ENCODE peak calls at places on chromosomes 12 and 14, in eight cellular contexts. One of them, this sample, is unnamed.

GRCh38 chr14:105041841-105042765 is 21.2 kb upstream of the CDCA4 start:
- DNase-seq in heart right ventricle: no peak
- DNase-seq in cardiac muscle cell: no peak
- DNase-seq in DMS79: no peak
- DNase-seq in astrocyte of the hippocampus: no peak
- DNase-seq in ACHN: no peak
- DNase-seq in uterus: no peak
- DNase-seq in caudate nucleus: no peak
- DNase-seq in this sample: no peak

GRCh38 chr12:44154128-44154527 is 318.2 kb downstream of the TMEM117 start:
- DNase-seq in astrocyte of the hippocampus: no peak
- DNase-seq in cardiac muscle cell: peak
- DNase-seq in uterus: no peak
- DNase-seq in heart right ventricle: no peak
- DNase-seq in caudate nucleus: no peak
- DNase-seq in ACHN: no peak
- DNase-seq in DMS79: no peak
- DNase-seq in this sample: no peak

GRCh38 chr12:13124661-13125505 is 21.4 kb upstream of the GSG1 start:
- DNase-seq in astrocyte of the hippocampus: peak
- DNase-seq in ACHN: peak
- DNase-seq in heart right ventricle: no peak
- DNase-seq in cardiac muscle cell: no peak
- DNase-seq in caudate nucleus: no peak
- DNase-seq in uterus: no peak
- DNase-seq in DMS79: no peak
- DNase-seq in this sample: no peak

GRCh38 chr12:92145481-92145730 is 240 bp downstream of the BTG1 start:
- DNase-seq in uterus: peak
- DNase-seq in heart right ventricle: no peak
- DNase-seq in ACHN: no peak
- DNase-seq in cardiac muscle cell: no peak
- DNase-seq in caudate nucleus: no peak
- DNase-seq in DMS79: no peak
- DNase-seq in astrocyte of the hippocampus: no peak
- DNase-seq in this sample: no peak

GRCh38 chr14:102525213-102526143 is 15.9 kb upstream of the ANKRD9 start:
- DNase-seq in astrocyte of the hippocampus: peak
- DNase-seq in DMS79: peak
- DNase-seq in heart right ventricle: no peak
- DNase-seq in caudate nucleus: no peak
- DNase-seq in cardiac muscle cell: no peak
- DNase-seq in ACHN: peak
- DNase-seq in uterus: no peak
- DNase-seq in this sample: no peak

GRCh38 chr14:69685716-69686115 is 74.3 kb downstream of the SUSD6 start:
- DNase-seq in cardiac muscle cell: peak
- DNase-seq in heart right ventricle: peak
- DNase-seq in caudate nucleus: peak
- DNase-seq in uterus: peak
- DNase-seq in DMS79: peak
- DNase-seq in astrocyte of the hippocampus: peak
- DNase-seq in ACHN: peak
- DNase-seq in this sample: peak

GRCh38 chr14:39812532-39813320 is 380.5 kb upstream of the FBXO33 start:
- DNase-seq in astrocyte of the hippocampus: no peak
- DNase-seq in heart right ventricle: no peak
- DNase-seq in cardiac muscle cell: no peak
- DNase-seq in ACHN: no peak
- DNase-seq in uterus: no peak
- DNase-seq in DMS79: no peak
- DNase-seq in caudate nucleus: no peak
- DNase-seq in this sample: no peak

GRCh38 chr12:23350808-23351207 is 598.7 kb downstream of the SOX5 start:
- DNase-seq in uterus: no peak
- DNase-seq in heart right ventricle: no peak
- DNase-seq in cardiac muscle cell: no peak
- DNase-seq in astrocyte of the hippocampus: no peak
- DNase-seq in ACHN: no peak
- DNase-seq in caudate nucleus: no peak
- DNase-seq in DMS79: no peak
- DNase-seq in this sample: no peak

GRCh38 chr12:42119085-42119633 is 25.5 kb downstream of the GXYLT1 start:
- DNase-seq in uterus: no peak
- DNase-seq in ACHN: no peak
- DNase-seq in caudate nucleus: no peak
- DNase-seq in heart right ventricle: no peak
- DNase-seq in cardiac muscle cell: no peak
- DNase-seq in astrocyte of the hippocampus: peak
- DNase-seq in DMS79: no peak
- DNase-seq in this sample: no peak

GRCh38 chr12:122200541-122201175 is 2.9 kb upstream of the B3GNT4 start:
- DNase-seq in caudate nucleus: no peak
- DNase-seq in uterus: no peak
- DNase-seq in cardiac muscle cell: peak
- DNase-seq in astrocyte of the hippocampus: no peak
- DNase-seq in ACHN: no peak
- DNase-seq in heart right ventricle: no peak
- DNase-seq in DMS79: no peak
- DNase-seq in this sample: no peak

GRCh38 chr14:75113932-75114539 is 12.8 kb downstream of the NEK9 start:
- DNase-seq in uterus: no peak
- DNase-seq in astrocyte of the hippocampus: no peak
- DNase-seq in cardiac muscle cell: no peak
- DNase-seq in ACHN: no peak
- DNase-seq in DMS79: no peak
- DNase-seq in heart right ventricle: no peak
- DNase-seq in caudate nucleus: no peak
- DNase-seq in this sample: no peak

GRCh38 chr12:91892081-91892855 is 253.4 kb downstream of the BTG1 start:
- DNase-seq in DMS79: no peak
- DNase-seq in uterus: no peak
- DNase-seq in heart right ventricle: no peak
- DNase-seq in astrocyte of the hippocampus: no peak
- DNase-seq in ACHN: no peak
- DNase-seq in caudate nucleus: no peak
- DNase-seq in cardiac muscle cell: no peak
- DNase-seq in this sample: no peak

GRCh38 chr14:71119075-71119474 is 211.8 kb downstream of the PCNX1 start:
- DNase-seq in uterus: no peak
- DNase-seq in caudate nucleus: no peak
- DNase-seq in astrocyte of the hippocampus: no peak
- DNase-seq in cardiac muscle cell: no peak
- DNase-seq in DMS79: no peak
- DNase-seq in heart right ventricle: no peak
- DNase-seq in ACHN: no peak
- DNase-seq in this sample: no peak

GRCh38 chr12:3035815-3036702 is 41.1 kb upstream of the TSPAN9 start:
- DNase-seq in astrocyte of the hippocampus: peak
- DNase-seq in cardiac muscle cell: peak
- DNase-seq in heart right ventricle: no peak
- DNase-seq in DMS79: no peak
- DNase-seq in ACHN: peak
- DNase-seq in uterus: no peak
- DNase-seq in caudate nucleus: no peak
- DNase-seq in this sample: no peak

GRCh38 chr14:76348898-76349297 is 27.0 kb upstream of the ESRRB start:
- DNase-seq in cardiac muscle cell: no peak
- DNase-seq in DMS79: no peak
- DNase-seq in caudate nucleus: no peak
- DNase-seq in astrocyte of the hippocampus: peak
- DNase-seq in ACHN: no peak
- DNase-seq in uterus: peak
- DNase-seq in heart right ventricle: peak
- DNase-seq in this sample: peak

GRCh38 chr14:74217672-74218448 is 21.4 kb upstream of the VSX2 start:
- DNase-seq in cardiac muscle cell: peak
- DNase-seq in ACHN: peak
- DNase-seq in heart right ventricle: peak
- DNase-seq in DMS79: peak
- DNase-seq in astrocyte of the hippocampus: peak
- DNase-seq in uterus: no peak
- DNase-seq in caudate nucleus: peak
- DNase-seq in this sample: peak

GRCh38 chr12:57756406-57757341 is 1.8 kb downstream of the MARCHF9 start:
- DNase-seq in cardiac muscle cell: peak
- DNase-seq in heart right ventricle: peak
- DNase-seq in astrocyte of the hippocampus: peak
- DNase-seq in ACHN: peak
- DNase-seq in uterus: no peak
- DNase-seq in DMS79: no peak
- DNase-seq in caudate nucleus: no peak
- DNase-seq in this sample: no peak

GRCh38 chr14:68842298-68842697 is 49.4 kb upstream of the ZFP36L1 start:
- DNase-seq in uterus: peak
- DNase-seq in caudate nucleus: no peak
- DNase-seq in heart right ventricle: no peak
- DNase-seq in DMS79: peak
- DNase-seq in cardiac muscle cell: no peak
- DNase-seq in ACHN: no peak
- DNase-seq in astrocyte of the hippocampus: no peak
- DNase-seq in this sample: no peak

GRCh38 chr14:106843951-106844483 is 1317.6 kb downstream of the TMEM121 start:
- DNase-seq in caudate nucleus: no peak
- DNase-seq in heart right ventricle: no peak
- DNase-seq in uterus: no peak
- DNase-seq in cardiac muscle cell: no peak
- DNase-seq in DMS79: no peak
- DNase-seq in astrocyte of the hippocampus: no peak
- DNase-seq in ACHN: peak
- DNase-seq in this sample: no peak

GRCh38 chr14:32662234-32662633 is 276.4 kb upstream of the NPAS3 start:
- DNase-seq in uterus: no peak
- DNase-seq in caudate nucleus: no peak
- DNase-seq in ACHN: no peak
- DNase-seq in astrocyte of the hippocampus: peak
- DNase-seq in DMS79: no peak
- DNase-seq in cardiac muscle cell: no peak
- DNase-seq in heart right ventricle: no peak
- DNase-seq in this sample: no peak

GRCh38 chr14:64835431-64835830 is 44.3 kb downstream of the SPTB start:
- DNase-seq in ACHN: no peak
- DNase-seq in caudate nucleus: no peak
- DNase-seq in uterus: no peak
- DNase-seq in heart right ventricle: no peak
- DNase-seq in astrocyte of the hippocampus: no peak
- DNase-seq in DMS79: no peak
- DNase-seq in cardiac muscle cell: no peak
- DNase-seq in this sample: no peak

GRCh38 chr12:54428050-54429013 is 9.3 kb upstream of the ITGA5 start:
- DNase-seq in astrocyte of the hippocampus: no peak
- DNase-seq in DMS79: no peak
- DNase-seq in cardiac muscle cell: no peak
- DNase-seq in uterus: peak
- DNase-seq in ACHN: no peak
- DNase-seq in caudate nucleus: no peak
- DNase-seq in heart right ventricle: no peak
- DNase-seq in this sample: peak

GRCh38 chr12:123798518-123798917 is 36.4 kb downstream of the DNAH10 start:
- DNase-seq in heart right ventricle: no peak
- DNase-seq in uterus: no peak
- DNase-seq in ACHN: no peak
- DNase-seq in astrocyte of the hippocampus: no peak
- DNase-seq in cardiac muscle cell: no peak
- DNase-seq in caudate nucleus: no peak
- DNase-seq in DMS79: no peak
- DNase-seq in this sample: no peak

GRCh38 chr12:64181504-64182291 is 40.4 kb downstream of the KICS2 start:
- DNase-seq in DMS79: no peak
- DNase-seq in ACHN: peak
- DNase-seq in cardiac muscle cell: peak
- DNase-seq in astrocyte of the hippocampus: peak
- DNase-seq in caudate nucleus: peak
- DNase-seq in uterus: peak
- DNase-seq in heart right ventricle: no peak
- DNase-seq in this sample: peak

GRCh38 chr12:88471641-88472040 is 108.6 kb downstream of the KITLG start:
- DNase-seq in ACHN: peak
- DNase-seq in caudate nucleus: no peak
- DNase-seq in uterus: no peak
- DNase-seq in astrocyte of the hippocampus: peak
- DNase-seq in DMS79: no peak
- DNase-seq in heart right ventricle: no peak
- DNase-seq in cardiac muscle cell: no peak
- DNase-seq in this sample: no peak

GRCh38 chr12:98901189-98901588 is 256.1 kb downstream of the APAF1 start:
- DNase-seq in caudate nucleus: no peak
- DNase-seq in cardiac muscle cell: peak
- DNase-seq in uterus: no peak
- DNase-seq in ACHN: peak
- DNase-seq in heart right ventricle: no peak
- DNase-seq in DMS79: no peak
- DNase-seq in astrocyte of the hippocampus: peak
- DNase-seq in this sample: no peak

GRCh38 chr12:18383203-18383602 is 121.9 kb downstream of the PIK3C2G start:
- DNase-seq in astrocyte of the hippocampus: peak
- DNase-seq in DMS79: no peak
- DNase-seq in caudate nucleus: no peak
- DNase-seq in uterus: no peak
- DNase-seq in ACHN: peak
- DNase-seq in cardiac muscle cell: peak
- DNase-seq in heart right ventricle: no peak
- DNase-seq in this sample: no peak

GRCh38 chr12:54053625-54054441 is at the start of gene HOXC4:
- DNase-seq in heart right ventricle: no peak
- DNase-seq in cardiac muscle cell: no peak
- DNase-seq in DMS79: no peak
- DNase-seq in uterus: no peak
- DNase-seq in caudate nucleus: no peak
- DNase-seq in astrocyte of the hippocampus: no peak
- DNase-seq in ACHN: peak
- DNase-seq in this sample: no peak